ENCODE peak calls at places on chromosomes 3 and 15, in five cellular contexts. P, O, N, V and E are unnamed samples.

GRCh38 chr3:140699516-140700231 is 21.8 kb downstream of the TRIM42 start:
- DNase-seq in P (no peak), O (no peak), N (no peak), V (no peak), E (no peak)

GRCh38 chr3:117885046-117885445 is 1149.6 kb downstream of the IGSF11 start:
- DNase-seq in P (no peak), O (no peak), N (no peak), V (no peak), E (no peak)

GRCh38 chr15:40921949-40922607 is 7.1 kb upstream of the DLL4 start:
- DNase-seq in P (no peak), O (no peak), N (no peak), V (no peak), E (no peak)

GRCh38 chr15:63509933-63510547 is 5.6 kb downstream of the USP3 start:
- DNase-seq in P (peak), O (no peak), N (no peak), V (no peak), E (no peak)

GRCh38 chr3:9778518-9779129 is 8.9 kb upstream of the CAMK1 start:
- DNase-seq in P (no peak), O (no peak), N (no peak), V (no peak), E (no peak)

GRCh38 chr3:196694202-196694638 is 17.8 kb downstream of the CEP19 start:
- DNase-seq in P (peak), O (no peak), N (no peak), V (no peak), E (no peak)

GRCh38 chr3:37257581-37257980 is 83.2 kb upstream of the LRRFIP2 start:
- DNase-seq in P (no peak), O (no peak), N (no peak), V (no peak), E (no peak)

GRCh38 chr15:51203797-51204196 is 109.1 kb upstream of the TNFAIP8L3 start:
- DNase-seq in P (peak), O (no peak), N (no peak), V (no peak), E (no peak)

GRCh38 chr15:59879506-59879905 is 124.6 kb upstream of the FOXB1 start:
- DNase-seq in P (no peak), O (no peak), N (no peak), V (no peak), E (no peak)

GRCh38 chr15:99433757-99434211 is 132.0 kb upstream of the MEF2A start:
- DNase-seq in P (no peak), O (no peak), N (peak), V (peak), E (peak)

GRCh38 chr15:88275804-88276203 is 19.3 kb upstream of the NTRK3 start:
- DNase-seq in P (no peak), O (no peak), N (no peak), V (no peak), E (peak)

GRCh38 chr15:93063292-93063671 is 25.7 kb downstream of the RGMA start:
- DNase-seq in P (peak), O (no peak), N (no peak), V (no peak), E (no peak)

GRCh38 chr3:25574172-25574765 is 90.4 kb downstream of the TOP2B start:
- DNase-seq in P (no peak), O (no peak), N (no peak), V (no peak), E (no peak)

GRCh38 chr15:64528871-64529270 is 68.5 kb downstream of the ZNF609 start:
- DNase-seq in P (no peak), O (no peak), N (no peak), V (no peak), E (no peak)

GRCh38 chr3:46314517-46314916 is 39.4 kb upstream of the CCR2 start:
- DNase-seq in P (no peak), O (no peak), N (no peak), V (no peak), E (no peak)

GRCh38 chr3:190065204-190065603 is 55.5 kb downstream of the P3H2 start:
- DNase-seq in P (peak), O (no peak), N (no peak), V (no peak), E (no peak)

GRCh38 chr3:50370594-50370993 is 11.3 kb upstream of the TMEM115 start:
- DNase-seq in P (peak), O (no peak), N (no peak), V (no peak), E (no peak)

GRCh38 chr3:146543461-146544012 is 870 bp downstream of the PLSCR1 start:
- DNase-seq in P (no peak), O (no peak), N (no peak), V (no peak), E (no peak)

GRCh38 chr15:80948651-80949292 is 40.8 kb downstream of the MESD start:
- DNase-seq in P (no peak), O (no peak), N (no peak), V (peak), E (no peak)

GRCh38 chr15:47576921-47577474 is 140.3 kb upstream of the SEMA6D start:
- DNase-seq in P (no peak), O (no peak), N (no peak), V (no peak), E (no peak)

GRCh38 chr3:13685721-13686120 is 136.8 kb downstream of the FBLN2 start:
- DNase-seq in P (no peak), O (no peak), N (no peak), V (no peak), E (no peak)

GRCh38 chr3:110454066-110454465 is 617.5 kb upstream of the NECTIN3 start:
- DNase-seq in P (no peak), O (no peak), N (no peak), V (no peak), E (no peak)

GRCh38 chr3:13051066-13051465 is 22.2 kb downstream of the IQSEC1 start:
- DNase-seq in P (no peak), O (peak), N (no peak), V (no peak), E (no peak)

GRCh38 chr15:57772223-57772957 is 65.9 kb downstream of the POLR2M start:
- DNase-seq in P (peak), O (no peak), N (no peak), V (no peak), E (no peak)

GRCh38 chr15:70512772-70513362 is 250.5 kb downstream of the UACA start:
- DNase-seq in P (peak), O (no peak), N (no peak), V (no peak), E (no peak)

GRCh38 chr3:13528217-13528801 is 20.6 kb upstream of the FBLN2 start:
- DNase-seq in P (peak), O (no peak), N (no peak), V (no peak), E (no peak)

DNA sequence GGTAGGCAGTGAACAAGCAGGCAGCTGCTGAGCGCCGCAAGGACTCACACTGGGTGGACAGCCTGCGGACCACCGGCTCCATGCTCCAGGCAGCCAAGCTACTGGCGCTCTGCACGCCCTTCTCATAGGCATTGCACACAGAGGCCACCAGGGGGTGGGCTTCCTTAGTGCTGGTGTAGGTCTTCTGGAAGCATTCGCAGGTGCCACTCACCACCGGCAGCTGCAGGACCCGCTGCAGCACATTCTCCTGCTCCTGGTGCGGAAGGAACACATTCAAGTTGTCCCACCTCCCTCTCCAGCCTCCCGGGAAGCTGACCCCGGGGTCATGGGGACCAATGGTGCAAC is 6.0 kb downstream of the PLIN1 start:
- DNase-seq in P (peak), O (no peak), N (no peak), V (no peak), E (no peak)
- TF ChIP-seq CTCF in P (peak), O (no peak), N (no peak), V (peak), E (peak)

GRCh38 chr15:56467626-56468025 is 2.7 kb upstream of the MNS1 start:
- DNase-seq in P (no peak), O (no peak), N (no peak), V (no peak), E (no peak)

GRCh38 chr15:56469484-56469883 is 4.5 kb upstream of the MNS1 start:
- DNase-seq in P (no peak), O (no peak), N (no peak), V (no peak), E (no peak)

GRCh38 chr15:56460947-56461346 is 4.0 kb downstream of the MNS1 start:
- DNase-seq in P (no peak), O (no peak), N (no peak), V (no peak), E (no peak)

GRCh38 chr15:56468271-56468912 is 3.5 kb upstream of the MNS1 start:
- DNase-seq in P (no peak), O (no peak), N (no peak), V (no peak), E (no peak)

GRCh38 chr15:56464893-56465520 is at the start of gene MNS1:
- DNase-seq in P (peak), O (peak), N (peak), V (peak), E (peak)
- H3K4me3 ChIP-seq in P (peak), O (peak), N (peak), V (peak), E (peak)

DNA sequence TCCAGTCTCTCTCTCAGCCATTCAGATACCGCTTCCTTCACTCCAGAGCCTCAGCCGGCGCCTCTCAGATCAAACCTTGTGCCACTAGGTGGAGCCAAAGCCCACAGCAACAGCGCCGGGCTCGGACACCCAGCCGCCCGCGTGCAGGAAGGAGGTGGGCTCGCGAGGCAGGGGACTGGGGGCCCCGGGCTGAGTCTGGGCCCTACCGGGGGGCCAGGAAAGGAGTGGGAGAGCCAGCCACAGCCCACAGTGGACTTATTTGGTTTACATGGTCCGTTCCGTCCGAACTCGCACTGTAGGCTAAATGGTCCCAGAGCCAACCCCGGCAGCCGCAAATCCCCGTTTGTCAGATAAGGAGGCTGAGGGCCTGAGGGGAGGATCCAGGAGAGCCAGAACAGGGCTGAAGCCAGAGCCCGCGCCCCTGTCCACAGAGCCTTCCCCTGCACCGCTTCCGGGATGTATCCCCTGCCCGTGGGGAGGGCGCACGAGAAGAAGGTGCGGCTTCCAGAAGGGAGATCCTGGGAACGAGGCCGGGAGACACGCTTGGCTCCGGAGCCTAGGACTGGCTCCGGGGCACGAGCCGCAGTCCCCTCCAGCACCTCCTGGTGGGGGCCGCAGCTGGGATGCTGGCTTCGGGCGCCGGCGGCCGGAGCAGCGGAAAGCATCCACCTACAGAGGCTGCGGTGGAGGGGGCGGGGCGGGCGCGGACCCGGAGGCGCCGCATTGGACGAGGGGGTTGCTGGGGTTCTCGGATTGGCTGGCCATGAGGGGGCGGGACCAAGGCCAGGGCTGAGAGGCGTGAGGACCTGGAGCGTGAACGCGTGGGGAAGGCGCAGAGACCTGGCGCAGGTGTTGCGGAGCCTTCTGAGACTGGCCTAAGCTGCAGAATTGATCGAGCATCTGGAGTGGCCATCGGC is 6.5 kb upstream of the CYP11A1 start:
- DNase-seq in P (peak), O (peak), N (peak), V (peak), E (peak)
- H3K27ac ChIP-seq in P (no peak), O (no peak), N (no peak), V (no peak), E (no peak)

DNA sequence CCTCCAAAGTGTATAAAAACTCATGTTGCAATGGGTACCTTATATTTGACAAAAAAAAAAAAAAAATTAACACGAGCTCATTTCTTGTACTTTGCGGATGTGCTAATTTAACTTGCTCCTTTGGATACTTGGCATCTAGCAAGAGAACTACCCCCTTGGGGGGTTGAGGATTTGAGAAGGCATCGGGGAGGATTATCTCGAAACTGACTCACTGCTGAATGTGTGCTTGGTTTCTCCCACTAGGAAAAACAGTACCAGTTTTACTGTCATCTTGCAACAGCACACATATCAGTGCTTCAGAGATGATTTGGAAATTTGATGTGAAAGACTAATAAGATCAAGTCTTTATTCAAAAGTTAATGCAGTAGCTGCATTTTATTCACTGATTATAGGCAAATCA is 886 bp downstream of the EXOG start:
- DNase-seq in P (peak), O (no peak), N (no peak), V (no peak), E (no peak)
- TF ChIP-seq CTCF in P (no peak), O (no peak), N (no peak), V (no peak), E (no peak)

DNA sequence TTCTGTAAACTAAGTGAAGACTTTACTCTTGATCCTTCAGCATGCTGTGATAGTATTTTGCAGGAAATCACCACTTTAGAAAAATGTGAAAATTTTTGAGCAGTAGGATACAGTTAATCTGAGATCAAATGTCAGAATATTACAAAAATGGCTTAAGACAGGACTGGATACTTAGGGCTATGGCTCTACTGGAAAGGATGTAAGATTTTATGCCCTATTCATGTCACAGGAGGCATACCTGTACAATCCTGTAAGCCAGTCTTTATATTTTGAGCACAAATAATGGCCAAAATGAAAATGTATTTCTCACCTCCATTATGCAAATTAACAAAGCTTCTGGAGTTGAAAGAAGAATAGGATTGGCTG is 8.6 kb upstream of the TGFBR2 start:
- DNase-seq in P (no peak), O (no peak), N (no peak), V (no peak), E (no peak)
- H3K4me3 ChIP-seq in P (peak), O (no peak), N (no peak), V (no peak), E (no peak)

GRCh38 chr3:17935217-17935616 is 192.8 kb upstream of the TBC1D5 start:
- DNase-seq in P (no peak), O (no peak), N (no peak), V (no peak), E (no peak)

GRCh38 chr3:17928502-17929145 is 186.2 kb upstream of the TBC1D5 start:
- DNase-seq in P (no peak), O (no peak), N (no peak), V (no peak), E (no peak)

GRCh38 chr3:17931121-17931520 is 188.7 kb upstream of the TBC1D5 start:
- DNase-seq in P (no peak), O (no peak), N (no peak), V (no peak), E (no peak)

GRCh38 chr3:17937081-17937480 is 194.7 kb upstream of the TBC1D5 start:
- DNase-seq in P (no peak), O (no peak), N (no peak), V (no peak), E (no peak)

DNA sequence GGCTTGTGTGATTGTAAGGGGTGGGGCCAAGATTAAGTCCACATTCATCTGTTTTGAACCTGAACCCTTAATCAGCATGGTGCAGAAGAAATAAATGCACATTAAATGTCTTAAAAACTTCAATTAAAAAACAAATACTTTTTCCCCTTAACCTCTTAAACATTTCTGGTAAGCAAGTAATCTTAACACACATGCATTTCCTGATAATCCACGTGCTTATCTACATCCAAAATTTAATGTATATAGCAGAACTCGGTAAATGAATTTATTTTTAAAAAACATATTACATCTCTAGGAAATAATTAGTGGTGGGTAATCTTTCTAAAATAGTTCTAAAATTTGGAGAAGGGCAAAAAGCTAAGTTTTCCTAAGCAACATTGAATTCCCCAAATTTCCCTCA is 189.9 kb upstream of the TBC1D5 start:
- DNase-seq in P (no peak), O (no peak), N (no peak), V (no peak), E (no peak)
- H3K27ac ChIP-seq in P (no peak), O (no peak), N (no peak), V (no peak), E (no peak)

GRCh38 chr15:49538520-49538919 is 82.1 kb downstream of the FAM227B start:
- DNase-seq in P (no peak), O (no peak), N (no peak), V (no peak), E (no peak)
- TF ChIP-seq CTCF in P (no peak), O (no peak), N (no peak), V (no peak), E (no peak)